ENCODE peak calls at places on chromosome 3, in four cellular contexts. E is Peyer's patch, J is AG04450, H is GM23338. C is an unnamed sample.

GRCh38 chr3:160869825-160870224 is 113.8 kb downstream of the PPM1L start:
- DNase-seq in H (no peak), E (no peak), J (no peak), C (no peak)

GRCh38 chr3:70811880-70812279 is 499.4 kb upstream of the MDFIC2 start:
- DNase-seq in J (peak), H (no peak), E (no peak), C (no peak)

GRCh38 chr3:173663664-173664063 is 266.1 kb downstream of the NLGN1 start:
- DNase-seq in H (no peak), E (no peak), J (no peak), C (no peak)

GRCh38 chr3:185070491-185071335 is 82.1 kb downstream of the C3orf70 start:
- DNase-seq in E (peak), H (peak), J (no peak), C (no peak)

GRCh38 chr3:134351421-134351820 is 22.8 kb downstream of the AMOTL2 start:
- DNase-seq in E (peak), H (no peak), J (no peak), C (no peak)

GRCh38 chr3:42729404-42730145 is 27.0 kb upstream of the HHATL start:
- DNase-seq in H (no peak), E (no peak), J (no peak), C (no peak)

GRCh38 chr3:25665646-25666136 is 984 bp upstream of the TOP2B start:
- DNase-seq in H (no peak), E (no peak), J (no peak), C (no peak)

GRCh38 chr3:184626942-184627341 is 65.4 kb downstream of the EPHB3 start:
- DNase-seq in J (no peak), E (no peak), H (no peak), C (no peak)

GRCh38 chr3:23172059-23172458 is 31.1 kb upstream of the UBE2E2 start:
- DNase-seq in J (no peak), E (no peak), H (no peak), C (no peak)

GRCh38 chr3:149970716-149971402 is at the start of gene PFN2:
- DNase-seq in J (peak), E (peak), H (no peak), C (peak)

GRCh38 chr3:178381555-178381954 is 154.7 kb upstream of the KCNMB2 start:
- DNase-seq in J (no peak), E (no peak), H (no peak), C (no peak)

GRCh38 chr3:11271986-11272904 is at the start of gene ATG7:
- DNase-seq in H (peak), J (peak), E (peak), C (peak)
- H3K27ac ChIP-seq in H (peak), J (peak), E (peak), C (peak)

GRCh38 chr3:111763101-111763500 is 96.0 kb upstream of the PHLDB2 start:
- DNase-seq in E (no peak), H (no peak), J (no peak), C (no peak)
- H3K27ac ChIP-seq in E (peak), H (no peak), J (peak), C (no peak)

GRCh38 chr3:138774529-138775253 is 60.0 kb downstream of the PIK3CB start:
- DNase-seq in E (no peak), J (peak), H (no peak), C (peak)

GRCh38 chr3:138775254-138775595 is 59.5 kb downstream of the PIK3CB start:
- DNase-seq in H (no peak), J (no peak), E (no peak), C (no peak)

GRCh38 chr3:138778643-138779042 is 56.1 kb downstream of the PIK3CB start:
- DNase-seq in H (no peak), E (no peak), J (no peak), C (no peak)

GRCh38 chr3:138781012-138781470 is 53.7 kb downstream of the PIK3CB start:
- DNase-seq in J (no peak), H (no peak), E (no peak), C (no peak)

GRCh38 chr3:138776961-138777360 is 57.8 kb downstream of the PIK3CB start:
- DNase-seq in E (no peak), H (no peak), J (no peak), C (no peak)
- H3K27ac ChIP-seq in E (no peak), H (no peak), J (no peak), C (peak)

GRCh38 chr3:30439451-30440053 is 166.8 kb upstream of the TGFBR2 start:
- DNase-seq in J (no peak), E (no peak), H (no peak), C (no peak)

GRCh38 chr3:30448436-30448835 is 158.0 kb upstream of the TGFBR2 start:
- DNase-seq in E (no peak), J (no peak), H (no peak), C (no peak)

GRCh38 chr3:30440147-30440604 is 166.2 kb upstream of the TGFBR2 start:
- DNase-seq in H (no peak), J (no peak), E (no peak), C (no peak)

GRCh38 chr3:30440880-30441279 is 165.5 kb upstream of the TGFBR2 start:
- DNase-seq in J (no peak), E (no peak), H (peak), C (no peak)

DNA sequence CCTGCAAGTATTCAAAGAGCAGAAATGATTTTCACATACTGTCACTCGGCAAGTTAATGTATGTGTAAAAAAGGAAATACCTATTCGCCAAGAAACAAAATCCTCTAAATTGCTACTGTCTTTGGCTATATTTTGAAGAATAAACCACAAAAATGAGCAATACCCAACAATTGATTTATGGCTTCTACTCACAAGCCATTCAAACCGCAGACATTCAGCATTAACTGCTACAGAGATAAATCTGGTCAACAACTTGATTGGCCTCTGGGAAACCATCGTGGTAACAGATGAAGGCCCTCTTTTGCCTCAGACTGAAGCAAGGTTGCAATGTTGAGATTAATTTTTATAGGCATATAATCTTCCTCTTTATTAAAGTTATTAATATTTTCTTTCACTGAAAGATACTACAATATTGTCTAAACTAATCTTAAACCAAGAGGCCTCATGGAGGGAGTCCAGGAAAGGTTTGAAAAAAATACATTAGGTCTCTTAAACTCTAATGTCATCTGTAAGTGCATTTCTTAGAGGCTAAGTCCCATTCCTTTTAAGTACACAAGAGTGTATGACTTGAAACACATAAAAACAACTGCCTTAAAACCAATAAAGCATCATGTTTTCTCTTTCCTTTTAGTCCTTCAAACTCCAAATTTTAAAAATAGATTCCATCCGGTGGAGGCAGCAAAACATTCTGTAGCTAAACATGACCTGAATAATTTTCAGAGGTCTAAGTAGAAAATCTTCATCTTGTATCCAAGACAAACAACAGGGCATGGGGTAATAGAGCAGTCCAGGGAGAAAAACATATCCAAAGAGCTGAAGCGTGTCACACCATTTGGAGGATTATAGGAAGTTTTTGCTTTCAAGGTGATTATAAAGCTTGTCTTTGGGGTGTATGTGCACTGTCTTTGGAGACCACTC is 162.4 kb upstream of the TGFBR2 start:
- DNase-seq in J (no peak), E (no peak), H (no peak), C (no peak)
- H3K27ac ChIP-seq in J (no peak), E (no peak), H (no peak), C (no peak)

DNA sequence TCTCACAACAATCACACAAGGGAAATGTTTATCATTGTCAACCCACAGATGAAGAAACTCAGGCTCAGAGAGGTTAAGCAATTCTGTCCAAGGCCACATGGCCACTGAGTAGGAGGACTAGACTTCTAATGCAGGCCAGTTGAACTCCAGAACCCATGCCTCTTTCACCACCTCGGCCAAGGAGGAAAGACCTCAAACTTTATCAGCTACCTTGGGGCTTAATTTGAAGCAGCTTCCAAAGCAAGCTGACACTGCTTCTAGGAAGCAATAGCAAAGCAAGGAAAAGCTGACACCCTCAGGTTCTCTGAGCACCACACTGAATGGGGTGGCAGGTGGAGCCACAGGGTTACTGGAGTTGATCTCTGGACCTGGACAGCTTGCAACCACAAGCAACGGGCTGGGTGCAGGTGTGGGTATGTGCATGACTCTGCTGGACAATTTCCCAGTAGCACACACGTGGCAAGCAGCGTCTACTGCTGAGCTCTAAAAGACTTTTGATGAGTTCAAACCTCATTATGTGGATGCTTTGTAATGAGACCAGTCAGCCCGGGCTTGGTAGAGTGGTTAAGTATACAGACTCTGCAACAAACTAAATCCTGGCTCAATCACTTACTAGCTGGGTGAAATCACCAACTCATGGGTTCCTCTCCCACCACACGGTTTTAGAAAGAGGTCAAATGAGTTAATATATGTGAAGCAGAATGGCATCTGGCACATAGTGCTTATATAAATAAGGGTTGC is 23.1 kb downstream of the CCNL1 start:
- DNase-seq in H (no peak), J (no peak), E (peak), C (no peak)
- H3K27ac ChIP-seq in H (no peak), J (peak), E (peak), C (peak)

GRCh38 chr3:123409443-123410148 is 39.3 kb downstream of the ADCY5 start:
- DNase-seq in E (peak), J (no peak), H (no peak), C (no peak)

GRCh38 chr3:123412811-123413588 is 35.9 kb downstream of the ADCY5 start:
- DNase-seq in E (no peak), J (no peak), H (peak), C (no peak)

GRCh38 chr3:123411340-123412040 is 37.4 kb downstream of the ADCY5 start:
- DNase-seq in H (no peak), J (no peak), E (peak), C (no peak)

GRCh38 chr3:123410149-123410515 is 38.8 kb downstream of the ADCY5 start:
- DNase-seq in H (no peak), E (no peak), J (no peak), C (no peak)

GRCh38 chr3:123412076-123412475 is 36.8 kb downstream of the ADCY5 start:
- DNase-seq in J (no peak), E (no peak), H (peak), C (no peak)
- H3K27ac ChIP-seq in J (no peak), E (peak), H (no peak), C (peak)